ENCODE peak calls at places on chromosomes 7 and 10, in nine cellular contexts. H, G, J, W, R, P, X, Z and O are unnamed samples.

GRCh38 chr10:49187950-49188761 is at the start of gene TMEM273:
- DNase-seq in H (peak; percentile 83), G (peak; percentile 82), J (no peak), W (no peak), R (peak; percentile 82), P (peak; percentile 16), X (no peak), Z (no peak), O (peak; percentile 58)

GRCh38 chr7:100353685-100354330 is 4.1 kb upstream of the PILRB start:
- DNase-seq in H (peak; percentile 33), G (no peak), J (no peak), W (no peak), R (no peak), P (no peak), X (no peak), Z (no peak), O (no peak)

GRCh38 chr7:22400150-22400814 is 43.3 kb upstream of the RAPGEF5 start:
- DNase-seq in H (no peak), G (no peak), J (no peak), W (no peak), R (no peak), P (no peak), X (no peak), Z (no peak), O (no peak)

GRCh38 chr7:145497911-145498525 is 618.6 kb upstream of the CNTNAP2 start:
- DNase-seq in H (no peak), G (no peak), J (no peak), W (no peak), R (no peak), P (no peak), X (no peak), Z (no peak), O (no peak)

GRCh38 chr10:27621441-27621840 is 117.3 kb downstream of the RAB18 start:
- DNase-seq in H (no peak), G (no peak), J (no peak), W (no peak), R (no peak), P (no peak), X (no peak), Z (no peak), O (no peak)

GRCh38 chr7:151271699-151272355 is 23.3 kb upstream of the SMARCD3 start:
- DNase-seq in H (peak; percentile 13), G (no peak), J (no peak), W (no peak), R (no peak), P (no peak), X (no peak), Z (no peak), O (no peak)

GRCh38 chr10:132158122-132158741 is 28.5 kb upstream of the DPYSL4 start:
- DNase-seq in H (peak; percentile 81), G (no peak), J (no peak), W (no peak), R (no peak), P (no peak), X (no peak), Z (no peak), O (peak; percentile 66)

GRCh38 chr7:22591271-22591670 is 91.3 kb upstream of the STEAP1B start:
- DNase-seq in H (no peak), G (no peak), J (no peak), W (no peak), R (no peak), P (no peak), X (no peak), Z (no peak), O (no peak)

GRCh38 chr7:42161723-42162122 is 75.3 kb downstream of the GLI3 start:
- DNase-seq in H (no peak), G (no peak), J (no peak), W (peak; percentile 9), R (no peak), P (no peak), X (peak; percentile 80), Z (no peak), O (no peak)

GRCh38 chr10:49398000-49398861 is 2.3 kb upstream of the DRGX start:
- DNase-seq in H (no peak), G (peak; percentile 84), J (peak; percentile 92), W (no peak), R (no peak), P (peak; percentile 41), X (peak; percentile 84), Z (peak; percentile 39), O (peak; percentile 87)

GRCh38 chr7:21805793-21806192 is 139.9 kb downstream of the CDCA7L start:
- DNase-seq in H (no peak), G (no peak), J (no peak), W (no peak), R (no peak), P (no peak), X (no peak), Z (no peak), O (no peak)

GRCh38 chr10:80191589-80192270 is 13.6 kb downstream of the ANXA11 start:
- DNase-seq in H (no peak), G (no peak), J (no peak), W (no peak), R (no peak), P (no peak), X (peak; percentile 71), Z (no peak), O (no peak)

GRCh38 chr10:49407552-49408137 is 11.8 kb upstream of the DRGX start:
- DNase-seq in H (peak; percentile 70), G (peak; percentile 87), J (peak; percentile 88), W (no peak), R (peak; percentile 66), P (peak; percentile 68), X (peak; percentile 79), Z (peak; percentile 85), O (peak; percentile 86)

GRCh38 chr7:112630565-112630964 is 149.8 kb downstream of the LSMEM1 start:
- DNase-seq in H (no peak), G (no peak), J (no peak), W (no peak), R (no peak), P (peak; percentile 63), X (no peak), Z (no peak), O (no peak)

GRCh38 chr7:91165846-91166230 is 98.4 kb upstream of the FZD1 start:
- DNase-seq in H (no peak), G (no peak), J (no peak), W (no peak), R (no peak), P (no peak), X (no peak), Z (no peak), O (no peak)

GRCh38 chr7:158442260-158442659 is 145.4 kb downstream of the PTPRN2 start:
- DNase-seq in H (peak; percentile 3), G (no peak), J (no peak), W (no peak), R (no peak), P (no peak), X (no peak), Z (peak; percentile 41), O (no peak)
- TF ChIP-seq CTCF in H (peak; percentile 57), G (no peak), J (peak; percentile 20), W (no peak), R (no peak), P (no peak), X (no peak), Z (no peak), O (no peak)

GRCh38 chr7:48096273-48096672 is 7.2 kb downstream of the UPP1 start:
- DNase-seq in H (no peak), G (no peak), J (no peak), W (no peak), R (no peak), P (no peak), X (no peak), Z (no peak), O (no peak)
- TF ChIP-seq CTCF in H (no peak), G (no peak), J (no peak), W (no peak), R (no peak), P (no peak), X (no peak), Z (no peak), O (no peak)

DNA sequence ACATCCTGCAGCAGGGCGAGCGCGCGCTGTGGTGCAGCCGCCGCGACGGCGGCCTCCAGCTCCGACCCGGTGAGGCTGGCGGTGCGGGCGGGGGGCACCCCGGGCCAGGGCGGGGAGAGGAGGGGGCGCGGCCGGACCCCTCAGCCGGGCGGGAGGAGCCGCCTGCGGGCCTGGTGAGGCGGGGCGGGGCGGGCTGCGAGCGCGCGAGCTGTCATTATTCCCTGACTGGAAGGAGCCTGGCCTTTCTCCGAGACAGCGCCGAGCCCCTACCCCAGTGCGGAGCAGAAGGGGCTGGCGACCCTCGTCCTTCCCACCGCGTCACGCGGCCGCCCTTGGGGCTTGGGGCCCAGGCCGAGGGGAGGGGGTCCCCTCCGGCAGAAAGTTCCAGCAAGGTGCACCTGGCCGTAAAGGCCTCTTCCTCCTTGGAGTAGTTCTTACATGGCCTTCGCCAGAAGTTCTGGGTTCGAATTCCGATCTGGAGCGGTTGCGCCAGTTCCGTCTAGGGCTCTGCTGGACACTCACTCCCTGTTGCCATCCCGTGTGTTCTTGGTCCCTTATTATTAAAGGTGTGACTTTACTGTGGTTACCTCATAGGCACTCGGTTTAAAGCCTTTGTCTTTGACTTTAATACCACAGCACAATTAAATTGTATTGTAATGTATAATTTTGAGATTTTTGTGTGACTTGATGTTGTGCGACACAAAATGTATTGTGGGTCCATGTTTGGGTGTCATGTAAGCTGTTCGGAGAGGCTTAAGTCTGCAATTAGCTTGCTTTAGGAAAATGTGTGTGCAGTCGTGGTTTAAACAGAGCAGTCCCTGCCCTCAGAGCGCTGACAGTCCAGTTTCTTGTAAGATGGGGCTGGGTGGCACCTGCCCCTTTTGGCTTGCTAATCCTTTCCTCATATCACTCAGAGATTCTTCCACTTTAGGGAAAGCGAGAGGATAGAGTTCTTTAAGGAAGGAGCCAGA is 726 bp downstream of the INPP5F start:
- DNase-seq in H (no peak), G (no peak), J (peak; percentile 82), W (no peak), R (peak; percentile 39), P (no peak), X (no peak), Z (no peak), O (no peak)
- TF ChIP-seq CTCF in H (no peak), G (no peak), J (no peak), W (no peak), R (peak; percentile 30), P (no peak), X (no peak), Z (no peak), O (no peak)

GRCh38 chr7:74252893-74253292 is 1.3 kb downstream of the RFC2 start:
- DNase-seq in H (no peak), G (no peak), J (no peak), W (no peak), R (no peak), P (no peak), X (no peak), Z (no peak), O (no peak)

GRCh38 chr7:74246497-74246896 is 7.7 kb downstream of the RFC2 start:
- DNase-seq in H (no peak), G (no peak), J (no peak), W (no peak), R (no peak), P (no peak), X (no peak), Z (no peak), O (no peak)

GRCh38 chr7:74253331-74253730 is 868 bp downstream of the RFC2 start:
- DNase-seq in H (no peak), G (no peak), J (no peak), W (no peak), R (no peak), P (no peak), X (no peak), Z (no peak), O (no peak)

DNA sequence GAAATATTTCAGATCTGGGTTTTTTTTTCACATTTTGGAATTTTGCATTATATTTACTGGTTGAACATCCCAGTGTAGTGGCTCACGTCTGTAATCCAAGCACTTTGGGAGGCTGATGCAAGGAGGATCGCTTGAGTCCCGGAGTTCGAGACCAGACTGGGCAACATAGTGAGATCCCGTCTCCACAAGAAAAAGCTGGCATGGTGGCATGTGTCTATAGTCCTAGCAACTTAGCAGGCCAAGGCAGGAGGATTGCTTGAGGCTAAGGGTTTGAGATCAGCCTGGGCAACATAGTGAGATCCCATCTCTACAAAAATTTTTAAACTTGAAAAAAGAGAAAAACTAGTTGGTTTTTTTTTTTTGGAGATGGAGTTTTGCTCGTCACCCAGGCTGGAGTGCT is 6.0 kb downstream of the RFC2 start:
- DNase-seq in H (no peak), G (no peak), J (no peak), W (no peak), R (no peak), P (no peak), X (no peak), Z (no peak), O (no peak)
- TF ChIP-seq CTCF in H (no peak), G (no peak), J (no peak), W (no peak), R (no peak), P (no peak), X (no peak), Z (no peak), O (no peak)